ENCODE peak calls at places on chromosomes 7 and 10, in four cellular contexts. G is IMR-90, T is A549, V is GM12878. L is an unnamed sample.

GRCh38 chr10:21169271-21169670 is 272.2 kb upstream of the NEBL start:
- DNase-seq in G (no peak), T (no peak), V (no peak), L (no peak)

GRCh38 chr7:129405527-129405926 is 28.7 kb upstream of the STRIP2 start:
- DNase-seq in G (no peak), T (no peak), V (peak), L (no peak)

GRCh38 chr7:29091121-29091601 is 55.2 kb downstream of the CPVL start:
- DNase-seq in T (no peak), V (no peak), G (no peak), L (no peak)

GRCh38 chr7:107996072-107996824 is 6.7 kb downstream of the LAMB1 start:
- DNase-seq in V (no peak), G (peak), T (no peak), L (no peak)

GRCh38 chr7:30453859-30454258 is 24.7 kb downstream of the NOD1 start:
- DNase-seq in V (no peak), G (no peak), T (no peak), L (no peak)

GRCh38 chr7:58086461-58086860 is 636.5 kb downstream of the ZNF716 start:
- DNase-seq in T (no peak), G (no peak), V (no peak), L (no peak)

GRCh38 chr10:36301139-36301538 is 659.0 kb upstream of the FZD8 start:
- DNase-seq in T (no peak), G (no peak), V (no peak), L (no peak)

GRCh38 chr7:139698879-139699278 is 78.9 kb downstream of the HIPK2 start:
- DNase-seq in G (no peak), V (no peak), T (no peak), L (no peak)

GRCh38 chr10:83995932-83996331 is 143.4 kb upstream of the GHITM start:
- DNase-seq in V (no peak), T (no peak), G (no peak), L (no peak)

GRCh38 chr10:97353945-97354344 is 19.4 kb upstream of the FRAT2 start:
- DNase-seq in V (no peak), T (no peak), G (no peak), L (no peak)

GRCh38 chr7:27174077-27175004 is at the start of gene HOXA10:
- DNase-seq in G (no peak), T (no peak), V (no peak), L (no peak)

GRCh38 chr7:55593515-55594318 is 21.4 kb upstream of the VOPP1 start:
- DNase-seq in V (no peak), T (peak), G (peak), L (peak)

GRCh38 chr7:75989084-75989725 is 5.2 kb downstream of the TMEM120A start:
- DNase-seq in G (no peak), T (no peak), V (no peak), L (no peak)

GRCh38 chr10:132698211-132698751 is 87.7 kb downstream of the NKX6-2 start:
- DNase-seq in T (no peak), V (no peak), G (no peak), L (peak)

GRCh38 chr7:79933144-79933543 is 201.5 kb upstream of the GNAI1 start:
- DNase-seq in T (no peak), G (peak), V (no peak), L (no peak)

GRCh38 chr10:119377431-119377830 is 165.1 kb downstream of the RGS10 start:
- DNase-seq in V (no peak), T (no peak), G (no peak), L (no peak)

GRCh38 chr10:107971973-107972372 is 807.5 kb upstream of the SORCS1 start:
- DNase-seq in V (no peak), G (no peak), T (peak), L (no peak)

GRCh38 chr7:98864726-98865420 is 4.9 kb downstream of the TMEM130 start:
- DNase-seq in T (no peak), G (no peak), V (no peak), L (no peak)

GRCh38 chr10:129848084-129848483 is 116.0 kb downstream of the EBF3 start:
- DNase-seq in T (no peak), G (no peak), V (no peak), L (no peak)

GRCh38 chr7:128928159-128928558 is 9.6 kb upstream of the IRF5 start:
- DNase-seq in G (no peak), T (no peak), V (no peak), L (no peak)

GRCh38 chr7:135620447-135620846 is 41.9 kb upstream of the STMP1 start:
- DNase-seq in V (no peak), G (peak), T (no peak), L (no peak)

GRCh38 chr7:140062528-140063299 is at the start of gene PARP12:
- DNase-seq in T (peak), G (peak), V (peak), L (peak)

GRCh38 chr10:61761825-61762217 is 99.1 kb downstream of the CABCOCO1 start:
- DNase-seq in G (no peak), T (no peak), V (no peak), L (no peak)
- TF ChIP-seq USF2 in G (no peak), T (no peak), V (no peak), L (no peak)

GRCh38 chr10:103828587-103829186 is 26.7 kb downstream of the SH3PXD2A start:
- DNase-seq in V (no peak), G (no peak), T (no peak), L (no peak)

GRCh38 chr10:103832806-103833205 is 22.6 kb downstream of the SH3PXD2A start:
- DNase-seq in T (no peak), V (no peak), G (no peak), L (no peak)

GRCh38 chr10:103829266-103829665 is 26.1 kb downstream of the SH3PXD2A start:
- DNase-seq in G (no peak), V (no peak), T (no peak), L (no peak)

GRCh38 chr10:103828107-103828506 is 27.3 kb downstream of the SH3PXD2A start:
- DNase-seq in V (no peak), T (no peak), G (no peak), L (no peak)

DNA sequence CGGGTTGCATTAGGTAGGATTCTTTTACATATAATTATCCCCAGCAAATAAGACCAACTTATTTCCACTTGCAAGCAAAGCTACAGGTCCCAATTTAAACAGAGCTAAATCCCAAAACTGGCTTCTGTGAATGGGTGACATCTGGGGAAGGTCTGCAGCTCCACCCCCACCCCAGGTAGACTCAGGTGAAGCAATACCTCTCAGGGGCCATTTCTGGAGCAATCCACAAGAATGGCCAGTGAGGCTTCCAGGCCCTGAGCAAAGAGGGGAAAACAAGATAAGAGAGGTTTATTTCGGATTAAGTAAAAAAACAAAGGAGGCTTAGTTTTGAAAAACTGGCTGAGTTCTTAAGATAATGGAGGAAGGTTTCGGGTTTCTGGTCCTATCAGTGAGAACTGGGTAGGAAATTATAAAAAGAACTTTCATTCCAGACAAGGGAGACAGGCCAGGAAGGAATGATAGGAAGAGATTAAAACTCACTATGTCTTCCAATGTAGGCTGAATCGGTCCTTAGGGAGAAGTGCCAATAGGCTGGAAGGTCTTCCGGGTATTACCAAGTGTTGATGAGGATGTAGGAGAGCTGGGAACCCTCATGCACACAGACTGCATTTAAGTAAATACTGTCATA is 25.4 kb downstream of the SH3PXD2A start:
- DNase-seq in V (no peak), T (no peak), G (no peak), L (no peak)
- TF ChIP-seq USF2 in V (no peak), T (no peak), G (no peak), L (no peak)

GRCh38 chr10:71973777-71974488 is 9.7 kb downstream of the CHST3 start:
- DNase-seq in T (no peak), V (no peak), G (no peak), L (no peak)

GRCh38 chr10:71974489-71975011 is 10.4 kb downstream of the CHST3 start:
- DNase-seq in G (peak), V (no peak), T (peak), L (no peak)

GRCh38 chr10:71975891-71976725 is 11.9 kb downstream of the CHST3 start:
- DNase-seq in T (peak), G (peak), V (no peak), L (no peak)

GRCh38 chr10:71972746-71973695 is 8.8 kb downstream of the CHST3 start:
- DNase-seq in G (no peak), V (no peak), T (no peak), L (no peak)

GRCh38 chr10:71975087-71975890 is 11.1 kb downstream of the CHST3 start:
- DNase-seq in G (no peak), T (no peak), V (no peak), L (no peak)
- TF ChIP-seq USF2 in G (no peak), T (no peak), V (no peak), L (no peak)

DNA sequence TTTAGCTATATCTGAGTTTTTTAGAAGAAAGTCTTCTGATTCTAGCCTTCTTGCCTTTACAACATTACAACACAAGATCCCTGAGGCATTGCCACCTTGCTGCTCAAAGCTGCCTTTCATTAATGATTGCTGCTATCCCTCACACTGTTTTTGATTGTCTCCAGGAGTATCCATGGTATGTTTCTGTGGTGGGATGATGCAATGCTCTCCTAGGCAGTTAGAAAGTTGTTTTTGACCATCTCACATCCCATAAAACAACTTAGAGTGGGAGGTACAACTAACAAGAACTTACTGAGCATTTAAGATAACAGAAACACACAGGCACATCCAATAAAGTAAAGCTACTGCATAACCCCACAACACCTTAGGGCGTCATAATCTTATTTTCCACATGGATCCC is 1156.0 kb upstream of the LRRTM3 start:
- DNase-seq in G (no peak), T (no peak), V (no peak), L (no peak)
- TF ChIP-seq USF2 in G (no peak), T (no peak), V (no peak), L (no peak)

GRCh38 chr7:77759294-77759889 is 38.8 kb downstream of the TMEM60 start:
- DNase-seq in G (peak), V (peak), T (peak), L (peak)
- TF ChIP-seq USF2 in G (no peak), V (no peak), T (no peak), L (no peak)

GRCh38 chr10:91137011-91137643 is 83.3 kb upstream of the PCGF5 start:
- DNase-seq in V (no peak), T (no peak), G (no peak), L (no peak)

GRCh38 chr10:91146146-91146545 is 74.3 kb upstream of the PCGF5 start:
- DNase-seq in G (no peak), T (no peak), V (no peak), L (no peak)

GRCh38 chr10:91144961-91145360 is 75.5 kb upstream of the PCGF5 start:
- DNase-seq in G (no peak), T (no peak), V (no peak), L (no peak)

GRCh38 chr10:91137822-91138221 is 82.6 kb upstream of the PCGF5 start:
- DNase-seq in T (no peak), V (no peak), G (no peak), L (no peak)

DNA sequence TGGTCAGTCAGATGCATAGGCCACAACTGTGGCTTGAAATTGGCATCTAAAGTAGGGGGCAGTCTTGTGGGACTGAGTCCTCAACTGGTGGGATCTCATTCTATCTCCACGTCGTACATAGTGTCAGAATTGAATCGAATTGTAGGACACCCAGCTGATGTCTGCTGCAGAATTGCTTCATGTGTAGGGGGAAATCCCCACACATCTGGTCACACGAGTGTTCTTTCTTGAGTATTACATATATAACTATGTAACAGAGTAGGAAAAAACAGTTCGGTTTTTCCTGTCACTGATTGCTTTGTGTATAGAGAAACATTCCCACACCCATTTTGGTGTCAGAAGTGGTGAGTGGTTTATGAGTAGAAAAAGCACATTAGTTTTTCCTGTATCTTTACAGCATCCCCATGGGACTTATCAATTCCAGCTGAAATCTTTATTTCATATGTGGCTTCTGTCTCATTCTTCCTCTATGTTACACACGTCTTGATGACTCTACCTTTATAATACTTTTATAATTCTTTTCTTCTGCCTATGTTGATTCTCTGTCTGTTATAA is 79.4 kb upstream of the PCGF5 start:
- DNase-seq in V (no peak), T (no peak), G (no peak), L (no peak)
- TF ChIP-seq USF2 in V (no peak), T (no peak), G (no peak), L (no peak)

DNA sequence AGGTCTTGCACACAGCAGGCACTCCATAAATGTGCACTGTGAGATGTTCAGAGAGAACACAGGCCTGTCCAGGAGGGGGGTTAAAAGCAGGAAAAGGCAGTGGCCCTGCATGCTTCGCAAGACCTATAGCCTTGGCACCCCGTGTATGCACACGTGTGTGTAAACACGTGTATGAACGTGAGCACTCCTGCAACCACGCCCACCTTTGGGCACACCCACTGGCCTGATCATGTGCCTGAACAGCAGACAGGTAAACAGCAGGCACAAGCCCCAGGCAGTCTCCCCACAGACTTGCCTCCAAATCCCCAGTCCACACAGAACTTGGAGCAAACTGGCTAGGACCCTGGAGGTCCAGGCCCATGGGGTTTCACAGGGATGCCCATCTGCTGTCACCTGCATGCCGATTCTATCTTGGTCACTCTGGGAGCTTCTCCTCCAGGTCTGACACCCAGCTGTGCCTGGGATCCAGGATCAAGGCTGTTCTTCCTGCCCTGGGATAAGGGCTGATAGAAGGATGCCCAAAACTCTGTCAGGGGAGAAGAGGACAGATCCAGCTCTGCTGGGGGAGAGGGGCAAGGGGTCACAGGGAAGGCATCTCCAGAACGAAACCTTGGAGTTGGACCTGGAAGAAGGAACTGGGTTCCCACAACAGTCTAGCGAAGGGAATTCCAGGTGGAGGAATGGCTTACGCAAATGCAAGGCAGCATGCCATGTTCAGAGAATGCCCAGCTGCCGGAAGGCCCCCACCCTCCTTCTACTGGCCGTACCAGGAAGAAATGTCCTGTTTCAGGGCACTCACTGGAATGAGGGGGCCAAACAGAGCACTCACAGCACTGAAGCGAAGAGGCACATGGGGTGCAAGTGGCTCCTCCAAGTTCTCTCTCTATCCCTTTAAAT is 14.3 kb upstream of the ZMIZ1 start:
- DNase-seq in V (no peak), G (no peak), T (no peak), L (no peak)
- TF ChIP-seq USF2 in V (no peak), G (no peak), T (no peak), L (no peak)

GRCh38 chr10:92354587-92354986 is 63.6 kb downstream of the MARCHF5 start:
- DNase-seq in T (no peak), G (no peak), V (no peak), L (no peak)
- TF ChIP-seq USF2 in T (no peak), G (no peak), V (no peak), L (no peak)

L was measured in WTC11.